ENCODE peak calls at places on chromosomes 11 and 22, in ten cellular contexts. One of them, this sample, is unnamed.

GRCh38 chr11:126163074-126163700 is 48.3 kb downstream of the RPUSD4 start:
- DNase-seq in OCI-LY7: no peak
- DNase-seq in esophagus squamous epithelium: no peak
- DNase-seq in HL-60: no peak
- DNase-seq in prostate gland: no peak
- DNase-seq in keratinocyte: peak
- DNase-seq in uterus: peak
- DNase-seq in colonic mucosa: no peak
- DNase-seq in IMR-90: peak
- DNase-seq in heart right ventricle: no peak
- DNase-seq in this sample: peak

GRCh38 chr11:126341760-126342161 is 13.7 kb upstream of the ST3GAL4 start:
- DNase-seq in OCI-LY7: no peak
- DNase-seq in prostate gland: no peak
- DNase-seq in HL-60: no peak
- DNase-seq in heart right ventricle: no peak
- DNase-seq in IMR-90: peak
- DNase-seq in colonic mucosa: no peak
- DNase-seq in uterus: no peak
- DNase-seq in esophagus squamous epithelium: no peak
- DNase-seq in keratinocyte: peak
- DNase-seq in this sample: no peak

GRCh38 chr22:48482771-48483170 is 1344.9 kb downstream of the BRD1 start:
- DNase-seq in heart right ventricle: no peak
- DNase-seq in uterus: no peak
- DNase-seq in colonic mucosa: no peak
- DNase-seq in esophagus squamous epithelium: no peak
- DNase-seq in IMR-90: no peak
- DNase-seq in prostate gland: no peak
- DNase-seq in OCI-LY7: no peak
- DNase-seq in HL-60: no peak
- DNase-seq in keratinocyte: no peak
- DNase-seq in this sample: no peak

GRCh38 chr11:3359092-3359824 is 19.7 kb downstream of the ZNF195 start:
- DNase-seq in heart right ventricle: no peak
- DNase-seq in keratinocyte: no peak
- DNase-seq in prostate gland: no peak
- DNase-seq in HL-60: no peak
- DNase-seq in colonic mucosa: no peak
- DNase-seq in esophagus squamous epithelium: no peak
- DNase-seq in OCI-LY7: no peak
- DNase-seq in uterus: no peak
- DNase-seq in IMR-90: no peak
- DNase-seq in this sample: no peak

GRCh38 chr11:28963189-28963588 is 855.0 kb downstream of the METTL15 start:
- DNase-seq in prostate gland: no peak
- DNase-seq in uterus: no peak
- DNase-seq in heart right ventricle: no peak
- DNase-seq in keratinocyte: no peak
- DNase-seq in OCI-LY7: no peak
- DNase-seq in HL-60: no peak
- DNase-seq in IMR-90: peak
- DNase-seq in esophagus squamous epithelium: no peak
- DNase-seq in colonic mucosa: no peak
- DNase-seq in this sample: no peak

GRCh38 chr11:108973402-108974119 is 308.7 kb downstream of the DDX10 start:
- DNase-seq in uterus: no peak
- DNase-seq in prostate gland: no peak
- DNase-seq in OCI-LY7: no peak
- DNase-seq in heart right ventricle: no peak
- DNase-seq in HL-60: no peak
- DNase-seq in keratinocyte: peak
- DNase-seq in IMR-90: peak
- DNase-seq in esophagus squamous epithelium: no peak
- DNase-seq in colonic mucosa: no peak
- DNase-seq in this sample: no peak

GRCh38 chr11:93846411-93846810 is 4.0 kb downstream of the VSTM5 start:
- DNase-seq in esophagus squamous epithelium: no peak
- DNase-seq in OCI-LY7: no peak
- DNase-seq in keratinocyte: no peak
- DNase-seq in uterus: no peak
- DNase-seq in colonic mucosa: no peak
- DNase-seq in prostate gland: no peak
- DNase-seq in HL-60: no peak
- DNase-seq in IMR-90: peak
- DNase-seq in heart right ventricle: no peak
- DNase-seq in this sample: no peak

GRCh38 chr22:38317995-38318715 is 922 bp upstream of the CSNK1E start:
- DNase-seq in heart right ventricle: peak
- DNase-seq in OCI-LY7: no peak
- DNase-seq in colonic mucosa: peak
- DNase-seq in prostate gland: peak
- DNase-seq in esophagus squamous epithelium: peak
- DNase-seq in HL-60: peak
- DNase-seq in IMR-90: peak
- DNase-seq in uterus: peak
- DNase-seq in keratinocyte: peak
- DNase-seq in this sample: no peak

GRCh38 chr11:1490651-1491050 is 4.1 kb upstream of the MOB2 start:
- DNase-seq in prostate gland: no peak
- DNase-seq in colonic mucosa: no peak
- DNase-seq in esophagus squamous epithelium: no peak
- DNase-seq in IMR-90: no peak
- DNase-seq in OCI-LY7: no peak
- DNase-seq in keratinocyte: no peak
- DNase-seq in uterus: no peak
- DNase-seq in heart right ventricle: no peak
- DNase-seq in HL-60: no peak
- DNase-seq in this sample: no peak

DNA sequence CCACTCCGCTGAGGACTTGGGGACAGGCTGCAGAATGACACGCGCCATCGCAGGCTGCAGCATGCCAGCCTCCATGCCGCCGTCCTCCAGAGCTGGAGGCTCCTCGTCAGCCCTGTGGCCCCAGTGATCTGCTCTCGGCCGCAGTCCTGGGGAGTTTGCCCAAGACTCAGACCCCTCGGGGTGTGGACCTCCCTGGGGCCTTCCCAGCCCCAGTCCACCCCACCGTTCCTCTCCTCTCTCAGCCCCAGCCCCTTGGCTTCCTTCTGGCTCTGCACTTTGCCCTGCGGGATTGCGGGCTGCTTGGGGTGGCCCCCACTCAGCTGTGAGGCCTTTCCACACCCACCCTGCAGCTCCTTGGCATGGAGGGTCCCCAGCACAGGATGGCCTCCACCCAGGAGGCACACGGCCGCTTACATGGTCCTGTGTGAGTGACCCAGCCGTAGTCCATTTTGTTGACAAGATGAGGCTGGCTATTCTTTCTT is 414.9 kb downstream of the TBC1D22A start:
- DNase-seq in uterus: no peak
- DNase-seq in OCI-LY7: no peak
- DNase-seq in IMR-90: no peak
- DNase-seq in esophagus squamous epithelium: no peak
- DNase-seq in colonic mucosa: no peak
- DNase-seq in keratinocyte: no peak
- DNase-seq in prostate gland: no peak
- DNase-seq in heart right ventricle: peak
- DNase-seq in HL-60: no peak
- DNase-seq in this sample: peak
- H3K4me3 ChIP-seq in uterus: no peak
- H3K4me3 ChIP-seq in OCI-LY7: no peak
- H3K4me3 ChIP-seq in IMR-90: no peak
- H3K4me3 ChIP-seq in esophagus squamous epithelium: no peak
- H3K4me3 ChIP-seq in colonic mucosa: no peak
- H3K4me3 ChIP-seq in keratinocyte: no peak
- H3K4me3 ChIP-seq in prostate gland: no peak
- H3K4me3 ChIP-seq in heart right ventricle: no peak
- H3K4me3 ChIP-seq in HL-60: no peak
- H3K4me3 ChIP-seq in this sample: no peak

GRCh38 chr11:19676508-19677379 is 35.9 kb upstream of the NAV2 start:
- DNase-seq in esophagus squamous epithelium: no peak
- DNase-seq in HL-60: no peak
- DNase-seq in heart right ventricle: no peak
- DNase-seq in keratinocyte: no peak
- DNase-seq in prostate gland: no peak
- DNase-seq in IMR-90: no peak
- DNase-seq in uterus: peak
- DNase-seq in colonic mucosa: no peak
- DNase-seq in OCI-LY7: no peak
- DNase-seq in this sample: peak
- H3K27ac ChIP-seq in esophagus squamous epithelium: peak
- H3K27ac ChIP-seq in HL-60: no peak
- H3K27ac ChIP-seq in heart right ventricle: peak
- H3K27ac ChIP-seq in keratinocyte: no peak
- H3K27ac ChIP-seq in prostate gland: peak
- H3K27ac ChIP-seq in IMR-90: peak
- H3K27ac ChIP-seq in uterus: peak
- H3K27ac ChIP-seq in colonic mucosa: no peak
- H3K27ac ChIP-seq in OCI-LY7: no peak
- H3K27ac ChIP-seq in this sample: peak

DNA sequence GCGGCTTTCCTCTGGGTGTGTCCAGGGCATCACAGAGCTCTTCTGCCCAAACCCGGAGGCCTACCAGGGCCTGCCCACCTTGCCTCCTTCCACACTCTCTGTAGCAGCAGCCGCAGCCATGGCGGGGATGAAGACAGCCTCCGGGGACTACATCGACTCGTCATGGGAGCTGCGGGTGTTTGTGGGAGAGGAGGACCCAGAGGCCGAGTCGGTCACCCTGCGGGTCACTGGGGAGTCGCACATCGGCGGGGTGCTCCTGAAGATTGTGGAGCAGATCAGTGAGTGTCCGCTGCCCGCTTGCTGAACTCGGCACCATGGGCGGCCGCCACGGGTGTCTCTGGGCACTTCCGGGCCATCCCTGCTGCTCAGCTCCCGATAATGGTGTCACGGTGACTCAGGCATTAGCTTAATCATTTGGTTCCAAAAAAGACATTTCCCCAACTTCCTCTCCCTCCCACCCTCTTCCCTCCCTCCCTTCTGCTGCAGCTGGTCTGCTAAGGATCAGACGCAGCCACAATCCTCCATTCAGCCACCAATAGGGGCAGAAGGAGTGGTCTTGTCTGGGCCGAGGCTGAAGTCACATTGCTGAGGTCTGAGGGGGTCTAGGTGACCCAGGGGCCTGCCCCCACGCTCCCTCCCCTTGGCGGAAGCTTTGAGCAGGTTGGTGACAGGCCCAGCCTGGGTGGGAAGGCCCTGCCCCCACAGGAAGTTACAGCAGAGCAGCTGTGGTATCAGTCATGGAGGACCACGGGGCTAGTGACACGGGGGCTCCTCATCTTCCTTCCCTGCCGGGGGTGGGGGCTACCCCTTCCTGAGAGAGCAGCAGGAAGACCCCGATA is 945 bp downstream of the FERMT3 start:
- DNase-seq in colonic mucosa: peak
- DNase-seq in heart right ventricle: peak
- DNase-seq in uterus: peak
- DNase-seq in keratinocyte: no peak
- DNase-seq in OCI-LY7: peak
- DNase-seq in IMR-90: peak
- DNase-seq in esophagus squamous epithelium: no peak
- DNase-seq in prostate gland: no peak
- DNase-seq in HL-60: peak
- DNase-seq in this sample: no peak
- TF ChIP-seq CTCF in colonic mucosa: no peak
- TF ChIP-seq CTCF in heart right ventricle: no peak
- TF ChIP-seq CTCF in uterus: no peak
- TF ChIP-seq CTCF in keratinocyte: no peak
- TF ChIP-seq CTCF in OCI-LY7: no peak
- TF ChIP-seq CTCF in IMR-90: no peak
- TF ChIP-seq CTCF in esophagus squamous epithelium: no peak
- TF ChIP-seq CTCF in prostate gland: no peak
- TF ChIP-seq CTCF in HL-60: no peak
- TF ChIP-seq CTCF in this sample: no peak

DNA sequence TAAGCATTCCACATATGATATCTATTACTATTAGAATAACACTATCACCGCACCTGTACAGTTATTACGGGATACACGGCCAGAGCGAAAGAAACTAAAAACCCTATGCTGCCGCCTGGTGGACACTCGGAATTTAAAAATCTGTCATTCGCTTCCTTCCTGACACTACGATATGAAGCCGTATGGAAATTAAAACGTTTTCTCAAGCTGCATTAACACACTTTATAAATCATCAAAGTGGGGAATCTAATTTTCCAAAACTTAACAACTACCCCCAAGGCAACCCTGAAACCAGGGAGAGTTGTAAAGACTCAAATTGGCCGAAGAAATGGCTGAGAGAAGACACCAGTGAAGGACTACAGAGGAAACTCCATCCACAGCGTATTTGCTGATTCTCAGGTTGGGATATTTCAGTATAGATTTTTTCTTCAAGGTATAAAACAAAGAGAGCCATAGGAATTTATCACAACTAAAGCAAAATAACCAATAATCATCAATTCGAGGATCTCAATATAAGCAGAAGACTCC is 1.4 kb downstream of the CCDC73 start:
- DNase-seq in IMR-90: peak
- DNase-seq in esophagus squamous epithelium: no peak
- DNase-seq in uterus: peak
- DNase-seq in HL-60: peak
- DNase-seq in heart right ventricle: peak
- DNase-seq in keratinocyte: no peak
- DNase-seq in OCI-LY7: peak
- DNase-seq in prostate gland: peak
- DNase-seq in colonic mucosa: peak
- DNase-seq in this sample: no peak
- H3K4me3 ChIP-seq in IMR-90: no peak
- H3K4me3 ChIP-seq in esophagus squamous epithelium: no peak
- H3K4me3 ChIP-seq in uterus: no peak
- H3K4me3 ChIP-seq in HL-60: no peak
- H3K4me3 ChIP-seq in heart right ventricle: peak
- H3K4me3 ChIP-seq in keratinocyte: no peak
- H3K4me3 ChIP-seq in OCI-LY7: no peak
- H3K4me3 ChIP-seq in prostate gland: no peak
- H3K4me3 ChIP-seq in colonic mucosa: no peak
- H3K4me3 ChIP-seq in this sample: peak

GRCh38 chr11:20037358-20037757 is 122.9 kb downstream of the DBX1 start:
- DNase-seq in colonic mucosa: no peak
- DNase-seq in keratinocyte: no peak
- DNase-seq in OCI-LY7: no peak
- DNase-seq in HL-60: no peak
- DNase-seq in prostate gland: no peak
- DNase-seq in esophagus squamous epithelium: no peak
- DNase-seq in heart right ventricle: no peak
- DNase-seq in uterus: no peak
- DNase-seq in IMR-90: no peak
- DNase-seq in this sample: no peak
- H3K27ac ChIP-seq in colonic mucosa: no peak
- H3K27ac ChIP-seq in keratinocyte: no peak
- H3K27ac ChIP-seq in OCI-LY7: no peak
- H3K27ac ChIP-seq in HL-60: no peak
- H3K27ac ChIP-seq in prostate gland: no peak
- H3K27ac ChIP-seq in esophagus squamous epithelium: no peak
- H3K27ac ChIP-seq in heart right ventricle: no peak
- H3K27ac ChIP-seq in uterus: no peak
- H3K27ac ChIP-seq in IMR-90: no peak
- H3K27ac ChIP-seq in this sample: no peak